ENCODE peak calls at places on chromosome X, in five cellular contexts. I is fibroblast of lung, P is GM23248, H is cardiac muscle cell, O is neural progenitor cell. Q is an unnamed sample.

GRCh38 chrX:104113237-104113965 is 1.1 kb downstream of the ZCCHC18 start:
- DNase-seq in I (peak; percentile 47), O (peak; percentile 80), P (peak; percentile 67), H (peak; percentile 84), Q (peak; percentile 42)

GRCh38 chrX:70172226-70172625 is 5.1 kb upstream of the DGAT2L6 start:
- DNase-seq in O (no peak), P (peak; percentile 43), H (no peak), I (peak; percentile 45), Q (no peak)

GRCh38 chrX:76279007-76279406 is 106.1 kb downstream of the PBDC1 start:
- DNase-seq in O (peak; percentile 69), H (peak; percentile 43), P (peak; percentile 42), I (peak; percentile 55), Q (peak; percentile 39)

GRCh38 chrX:13821740-13822139 is 4.8 kb upstream of the GPM6B start:
- DNase-seq in O (no peak), I (no peak), P (no peak), H (no peak), Q (no peak)

GRCh38 chrX:30659421-30659820 is 6.2 kb downstream of the GK start:
- DNase-seq in O (no peak), P (peak; percentile 87), I (peak; percentile 95), H (no peak), Q (peak; percentile 76)

GRCh38 chrX:135463937-135464336 is 42.2 kb downstream of the SMIM10L2A start:
- DNase-seq in I (peak; percentile 1), P (peak; percentile 43), H (no peak), O (no peak), Q (peak; percentile 1)

GRCh38 chrX:100408643-100409315 is 1.3 kb downstream of the PCDH19 start:
- DNase-seq in I (no peak), O (peak; percentile 55), P (no peak), H (peak; percentile 35), Q (no peak)

GRCh38 chrX:139834879-139835278 is 98.0 kb downstream of the ATP11C start:
- DNase-seq in I (no peak), H (no peak), O (no peak), P (no peak), Q (no peak)

GRCh38 chrX:108735087-108735679 is 1.2 kb downstream of the IRS4 start:
- DNase-seq in P (no peak), I (no peak), O (peak; percentile 60), H (peak; percentile 34), Q (no peak)

GRCh38 chrX:44890247-44890646 is 17.3 kb downstream of the KDM6A start:
- DNase-seq in H (no peak), I (no peak), P (no peak), O (no peak), Q (no peak)

GRCh38 chrX:5051831-5052491 is 1176.7 kb downstream of the NLGN4X start:
- DNase-seq in H (peak; percentile 78), I (peak; percentile 0), O (no peak), P (no peak), Q (peak; percentile 49)

GRCh38 chrX:6644411-6644810 is 109.5 kb upstream of the VCX3A start:
- DNase-seq in P (no peak), O (no peak), H (no peak), I (no peak), Q (no peak)

GRCh38 chrX:65528705-65529340 is 5.8 kb downstream of the LAS1L start:
- DNase-seq in H (peak; percentile 43), O (peak; percentile 50), P (peak; percentile 29), I (peak; percentile 21), Q (peak; percentile 23)

GRCh38 chrX:133415276-133416105 is at the start of gene GPC4:
- DNase-seq in I (peak; percentile 54), P (peak; percentile 57), H (peak; percentile 89), O (peak; percentile 74), Q (peak; percentile 6)

GRCh38 chrX:49001521-49002090 is 458 bp downstream of the GRIPAP1 start:
- DNase-seq in H (peak; percentile 31), P (peak; percentile 50), I (peak; percentile 40), O (peak; percentile 62), Q (peak; percentile 4)

GRCh38 chrX:139931646-139932076 is 1.2 kb downstream of the ATP11C start:
- DNase-seq in I (no peak), H (no peak), P (no peak), O (no peak), Q (no peak)

GRCh38 chrX:10634681-10635161 is 14.3 kb upstream of the MID1 start:
- DNase-seq in H (no peak), P (peak; percentile 90), O (no peak), I (peak; percentile 78), Q (peak; percentile 91)

GRCh38 chrX:119816300-119816699 is 24.9 kb upstream of the RPL39 start:
- DNase-seq in O (no peak), I (no peak), P (no peak), H (no peak), Q (no peak)

GRCh38 chrX:87621697-87622096 is 104.1 kb downstream of the KLHL4 start:
- DNase-seq in I (peak; percentile 60), O (no peak), P (no peak), H (peak; percentile 63), Q (peak; percentile 34)

DNA sequence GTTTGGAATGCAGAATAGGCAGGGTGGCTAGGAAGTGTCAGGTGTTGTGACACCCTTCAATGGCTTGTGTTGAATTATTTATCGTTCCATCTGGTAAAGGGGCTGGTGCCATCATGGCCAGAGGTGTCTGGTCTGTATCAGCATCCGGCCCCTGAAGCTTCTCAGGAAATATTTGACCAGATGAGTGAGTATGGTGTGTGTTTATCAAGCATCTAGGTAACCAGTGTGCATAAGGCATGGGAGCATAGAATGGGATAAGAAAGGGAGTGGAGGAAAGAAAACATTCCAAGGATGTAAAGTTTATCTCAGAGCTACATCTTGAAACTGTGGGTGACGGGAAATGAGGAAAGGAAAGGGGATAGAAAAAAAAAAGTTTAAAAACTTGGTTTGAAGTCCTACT is 109.4 kb downstream of the KLHL4 start:
- DNase-seq in P (no peak), H (no peak), I (no peak), O (no peak), Q (no peak)
- H3K4me3 ChIP-seq in P (no peak overlapping the region), H (no peak overlapping the region), I (no peak overlapping the region), O (no peak overlapping the region), Q (no peak overlapping the region)

GRCh38 chrX:68685722-68686683 is 38.5 kb downstream of the STARD8 start:
- DNase-seq in H (peak; percentile 19), O (peak; percentile 50), P (peak; percentile 67), I (peak; percentile 81), Q (peak; percentile 32)

GRCh38 chrX:68684919-68685304 is 37.4 kb downstream of the STARD8 start:
- DNase-seq in O (no peak), I (no peak), H (no peak), P (no peak), Q (no peak)

GRCh38 chrX:68683580-68683979 is 36.1 kb downstream of the STARD8 start:
- DNase-seq in I (no peak), O (no peak), H (no peak), P (no peak), Q (no peak)

GRCh38 chrX:68684291-68684918 is 36.9 kb downstream of the STARD8 start:
- DNase-seq in H (no peak), I (no peak), P (no peak), O (no peak), Q (no peak)

GRCh38 chrX:68686684-68687045 is 39.2 kb downstream of the STARD8 start:
- DNase-seq in I (peak; percentile 32), H (no peak), P (peak; percentile 22), O (peak; percentile 36), Q (no peak)
- H3K27ac ChIP-seq in I (no peak overlapping the region), H (no peak overlapping the region), P (no peak overlapping the region), O (no peak overlapping the region), Q (no peak overlapping the region)

GRCh38 chrX:46325312-46325877 is 219.8 kb downstream of the ZNF674 start:
- DNase-seq in I (peak; percentile 42), H (peak; percentile 15), O (peak; percentile 20), P (peak; percentile 77), Q (peak; percentile 72)
- H3K4me3 ChIP-seq in I (no peak overlapping the region), H (no peak overlapping the region), O (no peak overlapping the region), P (no peak overlapping the region), Q (no peak overlapping the region)

DNA sequence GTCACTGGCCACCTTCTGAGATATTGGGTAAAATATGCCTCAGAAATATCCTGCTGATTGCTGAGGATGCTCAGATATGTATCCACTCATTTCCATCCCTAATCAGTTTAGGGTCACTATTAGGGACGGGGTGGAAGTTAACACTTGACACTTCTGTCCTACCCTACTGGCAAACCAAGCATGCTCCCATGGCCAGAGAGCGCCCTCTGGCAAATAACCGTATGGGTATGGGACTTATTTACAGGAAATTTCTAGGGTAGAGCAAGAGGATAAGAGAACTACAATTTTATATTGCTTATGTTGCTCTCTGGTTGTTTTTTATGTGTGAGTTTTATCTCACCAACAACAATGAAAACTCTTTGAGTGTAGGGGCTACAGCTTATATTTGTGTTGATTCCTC is 86.8 kb upstream of the TSPAN7 start:
- DNase-seq in O (no peak), P (no peak), H (no peak), I (no peak), Q (no peak)
- H3K27ac ChIP-seq in O (no peak overlapping the region), P (no peak overlapping the region), H (no peak overlapping the region), I (no peak overlapping the region), Q (no peak overlapping the region)

GRCh38 chrX:150869450-150869849 is 29.0 kb downstream of the CD99L2 start:
- DNase-seq in O (no peak), H (no peak), I (no peak), P (peak; percentile 6), Q (no peak)

GRCh38 chrX:150871341-150871811 is 27.1 kb downstream of the CD99L2 start:
- DNase-seq in H (no peak), P (no peak), I (peak; percentile 3), O (no peak), Q (no peak)

GRCh38 chrX:150870487-150871340 is 27.8 kb downstream of the CD99L2 start:
- DNase-seq in P (no peak), I (peak; percentile 37), O (no peak), H (no peak), Q (no peak)

GRCh38 chrX:150868625-150869024 is 29.8 kb downstream of the CD99L2 start:
- DNase-seq in P (no peak), H (no peak), I (peak; percentile 33), O (no peak), Q (no peak)

DNA sequence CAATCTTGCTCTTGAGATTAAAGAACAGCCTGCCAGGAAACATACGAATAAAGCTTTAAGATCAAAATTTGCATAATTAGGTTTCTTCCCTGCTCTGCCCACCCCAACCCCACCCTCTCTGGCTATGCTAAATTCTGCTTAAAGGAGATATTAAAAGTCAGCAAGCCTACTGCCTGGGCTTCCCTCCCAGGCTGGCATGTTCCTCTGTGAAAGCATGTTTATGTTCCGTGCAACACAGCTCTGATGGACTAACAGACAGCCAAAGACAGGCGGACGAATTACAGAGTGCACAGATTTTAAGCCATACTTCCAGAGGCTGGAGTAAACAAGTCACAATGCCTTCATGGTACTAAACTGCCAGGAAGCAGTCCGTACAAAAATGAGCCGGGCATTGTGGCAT is 28.4 kb downstream of the CD99L2 start:
- DNase-seq in P (peak; percentile 2), O (no peak), I (no peak), H (no peak), Q (no peak)
- H3K4me3 ChIP-seq in P (no peak overlapping the region), O (no peak overlapping the region), I (no peak overlapping the region), H (no peak overlapping the region), Q (no peak overlapping the region)

GRCh38 chrX:85375333-85375738 is 4.1 kb downstream of the POF1B start:
- DNase-seq in H (peak; percentile 51), I (no peak), O (no peak), P (no peak), Q (no peak)
- H3K27ac ChIP-seq in H (no peak overlapping the region), I (no peak overlapping the region), O (no peak overlapping the region), P (no peak overlapping the region), Q (no peak overlapping the region)

DNA sequence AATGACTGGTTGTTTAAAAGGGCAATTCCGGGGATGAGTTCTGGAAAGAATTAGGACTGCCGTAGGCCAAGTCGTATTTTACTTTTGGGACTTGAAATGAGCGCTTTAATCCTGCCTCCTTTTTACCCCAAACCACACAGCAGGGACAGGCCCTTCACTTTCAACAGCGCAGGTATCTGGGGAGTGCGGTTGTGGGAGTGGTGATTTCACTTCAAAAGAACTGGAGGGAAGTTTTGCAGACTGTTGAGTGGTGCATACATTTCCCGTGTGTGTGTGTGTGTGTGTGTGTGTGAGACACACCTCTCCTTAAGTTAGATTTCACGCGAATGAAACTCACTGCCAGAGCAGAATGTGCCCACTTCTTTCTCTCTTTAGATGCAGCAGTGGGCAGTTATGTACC is 2.8 kb downstream of the NHS start:
- DNase-seq in I (no peak), O (peak; percentile 2), P (peak; percentile 13), H (no peak), Q (no peak)
- H3K4me3 ChIP-seq in I (peak overlapping the region; percentile 65), O (peak overlapping the region; percentile 64), P (peak overlapping the region; percentile 80), H (peak overlapping the region; percentile 35), Q (peak overlapping the region; percentile 66)